ENCODE peak calls at places on chromosomes 6 and 20, in seven cellular contexts. I is A549; T is H9; Y is ascending aorta; C is CD8-positive, alpha-beta T cell; W is astrocyte; Q is fibroblast of lung. B is an unnamed sample.

GRCh38 chr20:38825901-38826625 is 20.6 kb downstream of the PPP1R16B start:
- DNase-seq in I (peak; percentile 61), T (no peak), Y (no peak), C (no peak), W (peak; percentile 76), Q (peak; percentile 78), B (peak; percentile 31)

GRCh38 chr6:56890683-56891429 is 64.1 kb upstream of the BEND6 start:
- DNase-seq in I (peak; percentile 80), T (no peak), Y (no peak), C (no peak), W (peak; percentile 91), Q (peak; percentile 94), B (peak; percentile 68)

GRCh38 chr20:14307956-14308355 is 29.5 kb downstream of the FLRT3 start:
- DNase-seq in I (no peak), T (no peak), Y (no peak), C (no peak), W (no peak), Q (no peak), B (no peak)

GRCh38 chr6:116572162-116572561 is 858 bp downstream of the RWDD1 start:
- DNase-seq in I (no peak), T (no peak), Y (no peak), C (no peak), W (peak; percentile 23), Q (peak; percentile 43), B (no peak)

GRCh38 chr20:50658804-50659380 is 32.5 kb downstream of the RIPOR3 start:
- DNase-seq in I (no peak), T (no peak), Y (no peak), C (no peak), W (no peak), Q (no peak), B (no peak)

GRCh38 chr6:125659887-125660286 is 89.5 kb upstream of the HEY2 start:
- DNase-seq in I (no peak), T (no peak), Y (no peak), C (no peak), W (no peak), Q (no peak), B (no peak)

GRCh38 chr6:21741221-21742109 is 147.9 kb downstream of the SOX4 start:
- DNase-seq in I (no peak), T (no peak), Y (no peak), C (no peak), W (peak; percentile 51), Q (peak; percentile 56), B (no peak)

GRCh38 chr6:73739097-73739496 is 43.1 kb downstream of the CD109 start:
- DNase-seq in I (peak; percentile 56), T (no peak), Y (no peak), C (no peak), W (peak; percentile 40), Q (peak; percentile 57), B (no peak)

GRCh38 chr20:51385941-51386530 is 156.5 kb downstream of the NFATC2 start:
- DNase-seq in I (peak; percentile 62), T (peak; percentile 71), Y (no peak), C (no peak), W (no peak), Q (peak; percentile 32), B (no peak)

GRCh38 chr6:52454556-52454955 is 34.4 kb downstream of the EFHC1 start:
- DNase-seq in I (no peak), T (no peak), Y (no peak), C (no peak), W (peak; percentile 73), Q (peak; percentile 79), B (peak; percentile 87)

GRCh38 chr6:139327038-139327437 is 35.2 kb upstream of the TXLNB start:
- DNase-seq in I (no peak), T (no peak), Y (no peak), C (no peak), W (no peak), Q (no peak), B (no peak)

GRCh38 chr20:13868331-13868730 is 83.5 kb downstream of the NDUFAF5 start:
- DNase-seq in I (peak; percentile 11), T (no peak), Y (peak; percentile 38), C (no peak), W (peak; percentile 36), Q (peak; percentile 55), B (peak; percentile 68)

GRCh38 chr6:148928811-148929210 is 182.0 kb downstream of the UST start:
- DNase-seq in I (no peak), T (no peak), Y (no peak), C (no peak), W (no peak), Q (no peak), B (no peak)

GRCh38 chr6:39263299-39264037 is 34.2 kb upstream of the KCNK5 start:
- DNase-seq in I (no peak), T (no peak), Y (no peak), C (no peak), W (no peak), Q (no peak), B (no peak)

GRCh38 chr6:116536216-116536621 is 9.3 kb downstream of the TRAPPC3L start:
- DNase-seq in I (peak; percentile 57), T (no peak), Y (no peak), C (no peak), W (peak; percentile 50), Q (peak; percentile 63), B (peak; percentile 91)

GRCh38 chr6:36961441-36962430 is 7.2 kb downstream of the PI16 start:
- DNase-seq in I (no peak), T (no peak), Y (no peak), C (no peak), W (no peak), Q (no peak), B (no peak)

GRCh38 chr20:16703570-16703969 is 26.3 kb upstream of the SNRPB2 start:
- DNase-seq in I (no peak), T (no peak), Y (no peak), C (no peak), W (no peak), Q (no peak), B (no peak)

GRCh38 chr6:36659271-36659670 is 19.2 kb upstream of the CDKN1A start:
- DNase-seq in I (no peak), T (no peak), Y (no peak), C (no peak), W (peak; percentile 64), Q (peak; percentile 75), B (no peak)

GRCh38 chr6:130675072-130675471 is 152.1 kb upstream of the SMLR1 start:
- DNase-seq in I (no peak), T (no peak), Y (no peak), C (no peak), W (peak; percentile 75), Q (peak; percentile 79), B (no peak)

GRCh38 chr20:13700761-13701160 is 62.0 kb upstream of the TASP1 start:
- DNase-seq in I (no peak), T (no peak), Y (no peak), C (no peak), W (no peak), Q (no peak), B (no peak)

GRCh38 chr20:37564388-37565133 is 36.9 kb upstream of the BLCAP start:
- DNase-seq in I (peak; percentile 19), T (peak; percentile 70), Y (no peak), C (no peak), W (no peak), Q (no peak), B (no peak)

GRCh38 chr6:151624481-151624880 is 130.7 kb downstream of the CCDC170 start:
- DNase-seq in I (no peak), T (no peak), Y (no peak), C (no peak), W (no peak), Q (no peak), B (no peak)

GRCh38 chr20:17715075-17715474 is 15.3 kb downstream of the BANF2 start:
- DNase-seq in I (no peak), T (no peak), Y (no peak), C (no peak), W (no peak), Q (no peak), B (no peak)

GRCh38 chr6:42100029-42100901 is 42.2 kb downstream of the C6orf132 start:
- DNase-seq in I (peak; percentile 45), T (no peak), Y (no peak), C (no peak), W (peak; percentile 67), Q (peak; percentile 78), B (peak; percentile 56)

GRCh38 chr6:10759312-10759839 is 11.8 kb downstream of the TMEM14B start:
- DNase-seq in I (peak; percentile 91), T (no peak), Y (no peak), C (no peak), W (peak; percentile 89), Q (peak; percentile 93), B (peak; percentile 97)
- TF ChIP-seq CTCF in I (peak; percentile 44), T (peak; percentile 67), Y (peak; percentile 36), C (peak; percentile 48), W (peak; percentile 81), Q (peak; percentile 61), B (peak; percentile 87)

GRCh38 chr20:55565374-55565773 is 439.9 kb downstream of the CBLN4 start:
- DNase-seq in I (no peak), T (no peak), Y (no peak), C (no peak), W (no peak), Q (no peak), B (no peak)

DNA sequence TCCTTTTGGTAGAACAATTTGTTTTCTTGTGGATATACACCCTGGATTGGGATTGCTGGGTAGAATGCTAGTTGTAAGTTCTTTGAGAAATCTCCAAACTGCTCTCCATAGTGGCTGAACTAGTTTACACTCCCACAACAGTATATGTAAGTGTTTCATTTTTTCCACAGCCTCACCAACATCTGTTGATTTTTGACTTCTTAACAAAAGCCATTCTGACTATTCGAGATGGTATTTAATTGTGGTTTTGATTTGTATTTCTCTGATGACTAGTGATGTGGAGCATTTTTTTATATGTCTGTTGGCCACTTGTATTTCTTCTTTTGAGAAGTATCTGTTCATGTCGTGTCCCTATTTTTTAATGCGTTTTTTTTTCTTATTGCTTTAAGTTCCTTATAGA is 444.1 kb downstream of the CBLN4 start:
- DNase-seq in I (no peak), T (no peak), Y (no peak), C (no peak), W (no peak), Q (peak; percentile 0), B (peak; percentile 84)
- H3K4me1 ChIP-seq in I (no peaks in the 10 kb centered on the region), T (no peaks in the 10 kb centered on the region), Y (no peaks in the 10 kb centered on the region), C (no peaks in the 10 kb centered on the region), W (no peaks in the 10 kb centered on the region), Q (no peaks in the 10 kb centered on the region), B (no peaks in the 10 kb centered on the region)

GRCh38 chr20:22453244-22454080 is 130.9 kb downstream of the FOXA2 start:
- DNase-seq in I (peak; percentile 77), T (no peak), Y (no peak), C (no peak), W (no peak), Q (no peak), B (peak; percentile 41)
- TF ChIP-seq CTCF in I (peak; percentile 82), T (peak; percentile 88), Y (peak; percentile 43), C (no peak), W (peak; percentile 43), Q (peak; percentile 70), B (peak; percentile 79)

GRCh38 chr6:3732345-3733141 is 19.0 kb downstream of the PXDC1 start:
- DNase-seq in I (peak; percentile 62), T (peak; percentile 76), Y (no peak), C (peak; percentile 29), W (peak; percentile 97), Q (peak; percentile 97), B (peak; percentile 59)

GRCh38 chr6:3731700-3732099 is 19.8 kb downstream of the PXDC1 start:
- DNase-seq in I (no peak), T (no peak), Y (no peak), C (no peak), W (no peak), Q (no peak), B (no peak)

GRCh38 chr6:3727036-3727435 is 24.5 kb downstream of the PXDC1 start:
- DNase-seq in I (no peak), T (no peak), Y (no peak), C (no peak), W (no peak), Q (no peak), B (no peak)

GRCh38 chr6:3727593-3728108 is 23.9 kb downstream of the PXDC1 start:
- DNase-seq in I (no peak), T (no peak), Y (no peak), C (no peak), W (no peak), Q (no peak), B (no peak)

GRCh38 chr6:3729603-3730344 is 21.7 kb downstream of the PXDC1 start:
- DNase-seq in I (no peak), T (no peak), Y (no peak), C (no peak), W (no peak), Q (no peak), B (no peak)
- H3K4me1 ChIP-seq in I (no peaks in the 10 kb centered on the region), T (no peaks in the 10 kb centered on the region), Y (peaks cover 34% of the 10 kb centered on the region), C (no peaks in the 10 kb centered on the region), W (peaks cover 30% of the 10 kb centered on the region), Q (peaks cover 5% of the 10 kb centered on the region), B (no peaks in the 10 kb centered on the region)